ENCODE peak calls at places on chromosomes 11 and 22, in ten cellular contexts. Y, M, T, C, Q, J, O, G, Z and E are unnamed samples. For H3K4me1, the result is how much of the 10 kb centered on the place peaks cover.

GRCh38 chr11:96246718-96247540 is 96.1 kb downstream of the MAML2 start:
- DNase-seq in Y (no peak), M (no peak), T (no peak), C (no peak), Q (no peak), J (no peak), O (no peak), G (peak), Z (no peak), E (no peak)

GRCh38 chr22:49976439-49977175 is 16.0 kb downstream of the PIM3 start:
- DNase-seq in Y (no peak), M (no peak), T (peak), C (no peak), Q (no peak), J (no peak), O (no peak), G (no peak), Z (no peak), E (no peak)

GRCh38 chr11:107011977-107012376 is 6.3 kb downstream of the GUCY1A2 start:
- DNase-seq in Y (no peak), M (no peak), T (no peak), C (no peak), Q (no peak), J (peak), O (no peak), G (peak), Z (no peak), E (no peak)

GRCh38 chr22:29205598-29206371 is at the start of gene EMID1:
- DNase-seq in Y (peak), M (no peak), T (no peak), C (peak), Q (peak), J (peak), O (peak), G (peak), Z (peak), E (peak)

GRCh38 chr11:61744609-61745156 is 7.8 kb upstream of the MYRF start:
- DNase-seq in Y (no peak), M (no peak), T (no peak), C (no peak), Q (no peak), J (no peak), O (no peak), G (no peak), Z (no peak), E (no peak)

GRCh38 chr11:84564180-84564866 is 1062.8 kb downstream of the DLG2 start:
- DNase-seq in Y (peak), M (peak), T (peak), C (peak), Q (peak), J (peak), O (peak), G (peak), Z (peak), E (no peak)

GRCh38 chr22:28911777-28912669 is 28.7 kb downstream of the ZNRF3 start:
- DNase-seq in Y (no peak), M (no peak), T (no peak), C (peak), Q (no peak), J (peak), O (no peak), G (peak), Z (no peak), E (no peak)

GRCh38 chr11:17927643-17928343 is 85.1 kb downstream of the SERGEF start:
- DNase-seq in Y (no peak), M (no peak), T (no peak), C (no peak), Q (no peak), J (peak), O (no peak), G (peak), Z (no peak), E (no peak)

GRCh38 chr11:78256962-78257361 is 68.2 kb downstream of the USP35 start:
- DNase-seq in Y (peak), M (peak), T (peak), C (no peak), Q (no peak), J (peak), O (no peak), G (peak), Z (no peak), E (peak)

GRCh38 chr11:134365011-134365925 is 33.5 kb downstream of the GLB1L2 start:
- DNase-seq in Y (peak), M (no peak), T (no peak), C (no peak), Q (no peak), J (no peak), O (no peak), G (no peak), Z (no peak), E (no peak)

DNA sequence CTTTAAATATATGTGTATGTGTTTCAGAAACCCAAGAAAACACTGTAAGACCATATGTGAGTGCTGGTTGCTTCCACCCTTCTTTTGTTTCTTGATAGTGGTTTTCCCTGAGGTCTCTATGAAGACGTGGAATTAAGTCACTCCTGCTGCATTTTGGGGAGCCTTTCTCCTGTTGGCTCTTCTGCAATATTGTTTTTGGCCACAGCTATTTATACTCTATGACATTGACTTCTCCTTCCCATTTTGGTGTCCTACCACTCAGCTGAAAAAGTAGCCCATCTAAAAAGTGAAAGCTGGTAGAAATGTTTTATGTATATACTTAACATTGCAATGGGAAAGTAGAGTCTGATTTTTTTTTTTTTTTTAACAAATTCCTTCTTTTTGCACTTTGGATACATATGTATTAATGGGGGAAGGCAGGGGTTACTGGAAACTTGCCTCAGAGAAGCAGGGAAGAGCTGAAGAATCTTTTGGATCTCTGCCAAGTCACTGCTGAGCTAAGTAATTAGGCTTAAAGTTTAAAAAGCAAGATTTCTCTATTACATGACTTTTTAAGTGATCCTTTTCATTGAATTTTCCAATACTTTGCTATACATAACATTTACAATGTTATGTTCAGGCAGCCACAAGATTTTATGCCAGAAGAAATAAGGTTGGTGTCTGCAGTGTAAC is 1.8 kb downstream of the TTC17 start:
- DNase-seq in Y (no peak), M (no peak), T (no peak), C (no peak), Q (no peak), J (peak), O (no peak), G (peak), Z (no peak), E (no peak)
- H3K4me3 ChIP-seq in Y (no peak), M (peak), T (peak), C (peak), Q (peak), J (peak), O (peak), G (peak), Z (peak), E (no peak)

GRCh38 chr11:65391007-65391406 is 4.6 kb downstream of the FRMD8 start:
- DNase-seq in Y (no peak), M (peak), T (no peak), C (no peak), Q (no peak), J (peak), O (no peak), G (peak), Z (peak), E (no peak)
- H3K4me1 ChIP-seq in Y (under half), M (half or more), T (under half), C (under half), Q (under half), J (under half), O (under half), G (under half), Z (under half), E (under half)

GRCh38 chr11:129251067-129251466 is 58.9 kb upstream of the ARHGAP32 start:
- DNase-seq in Y (no peak), M (no peak), T (no peak), C (no peak), Q (no peak), J (no peak), O (no peak), G (peak), Z (no peak), E (no peak)
- H3K4me3 ChIP-seq in Y (no peak), M (no peak), T (no peak), C (no peak), Q (no peak), J (no peak), O (no peak), G (no peak), Z (no peak), E (no peak)

GRCh38 chr11:86577663-86578636 is 94.5 kb downstream of the ME3 start:
- DNase-seq in Y (peak), M (peak), T (peak), C (peak), Q (no peak), J (peak), O (no peak), G (peak), Z (no peak), E (peak)

GRCh38 chr11:86574493-86575207 is 97.8 kb downstream of the ME3 start:
- DNase-seq in Y (no peak), M (no peak), T (no peak), C (no peak), Q (no peak), J (peak), O (no peak), G (no peak), Z (no peak), E (no peak)

GRCh38 chr11:86576946-86577624 is 95.3 kb downstream of the ME3 start:
- DNase-seq in Y (no peak), M (no peak), T (no peak), C (no peak), Q (no peak), J (no peak), O (no peak), G (no peak), Z (no peak), E (no peak)

GRCh38 chr11:86575927-86576326 is 96.5 kb downstream of the ME3 start:
- DNase-seq in Y (no peak), M (no peak), T (no peak), C (no peak), Q (no peak), J (no peak), O (no peak), G (no peak), Z (no peak), E (no peak)

GRCh38 chr11:86575208-86575855 is 97.1 kb downstream of the ME3 start:
- DNase-seq in Y (no peak), M (no peak), T (no peak), C (no peak), Q (no peak), J (peak), O (no peak), G (no peak), Z (no peak), E (no peak)
- H3K4me1 ChIP-seq in Y (under half), M (under half), T (under half), C (under half), Q (under half), J (under half), O (under half), G (under half), Z (under half), E (under half)

DNA sequence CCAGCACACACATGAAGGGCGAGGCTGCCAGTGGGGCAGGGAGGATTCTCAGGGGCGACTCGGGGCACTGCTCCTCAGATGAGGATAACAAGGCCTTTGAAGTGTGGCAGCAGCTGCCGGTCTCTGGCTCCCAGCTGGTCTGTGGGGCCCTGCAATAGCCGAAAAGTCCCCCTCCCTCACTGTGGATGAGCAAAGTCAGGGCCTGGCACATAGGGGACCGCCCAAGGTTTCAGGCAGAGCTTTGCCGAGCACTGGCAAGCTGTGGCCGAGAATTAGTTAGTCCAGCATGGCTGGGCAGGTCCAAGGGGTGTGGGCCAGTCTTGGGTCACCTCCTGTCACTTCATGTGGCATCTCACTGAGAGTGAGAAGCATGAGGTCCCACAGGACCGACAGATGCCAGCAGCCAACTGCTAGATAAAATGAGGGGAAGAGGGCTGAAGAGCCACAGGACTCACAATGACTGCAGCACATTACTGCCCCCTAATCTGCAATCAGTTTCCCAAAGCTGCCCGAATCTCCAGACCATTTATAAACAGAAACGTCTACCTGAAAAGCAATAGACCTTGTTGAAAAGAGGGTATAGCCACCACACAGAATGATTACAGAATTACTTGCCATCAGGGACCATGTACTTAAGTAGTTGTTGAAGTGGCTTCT is 12.5 kb upstream of the TEF start:
- DNase-seq in Y (no peak), M (no peak), T (no peak), C (no peak), Q (no peak), J (no peak), O (no peak), G (no peak), Z (no peak), E (no peak)
- H3K4me3 ChIP-seq in Y (no peak), M (no peak), T (peak), C (no peak), Q (no peak), J (no peak), O (no peak), G (no peak), Z (no peak), E (no peak)

GRCh38 chr11:118921121-118921928 is 4.4 kb downstream of the BCL9L start:
- DNase-seq in Y (peak), M (peak), T (peak), C (peak), Q (no peak), J (peak), O (no peak), G (peak), Z (peak), E (peak)
- H3K4me1 ChIP-seq in Y (half or more), M (half or more), T (under half), C (half or more), Q (half or more), J (half or more), O (under half), G (half or more), Z (half or more), E (under half)